ENCODE peak calls at places on chromosomes 16 and 17, in ten cellular contexts. Q is HL-60; P is CD4-positive, alpha-beta T cell; I is AG09309; S is endothelial cell; B is astrocyte of the spinal cord; T is AG10803; O is fibroblast of mammary gland; J is mesothelial cell of epicardium; A is foreskin keratinocyte. F is an unnamed sample.

GRCh38 chr17:72162569-72162968 is 41.7 kb downstream of the SOX9 start:
- DNase-seq in J (no peak), B (no peak), A (no peak), P (no peak), O (no peak), I (no peak), T (no peak), S (no peak), Q (no peak), F (no peak)

GRCh38 chr16:15650019-15650697 is at the start of gene NDE1:
- DNase-seq in J (peak), S (peak), Q (peak), I (peak), T (peak), B (peak), A (peak), O (peak), P (peak), F (peak)

GRCh38 chr17:73813201-73813600 is 169.0 kb upstream of the SDK2 start:
- DNase-seq in A (no peak), Q (no peak), I (no peak), T (no peak), O (no peak), P (no peak), S (no peak), B (no peak), J (no peak), F (no peak)

GRCh38 chr17:21089145-21089544 is 37.6 kb upstream of the DHRS7B start:
- DNase-seq in I (peak), A (peak), S (no peak), Q (no peak), B (no peak), J (no peak), T (peak), P (no peak), O (peak), F (no peak)

GRCh38 chr17:73725794-73726193 is 81.5 kb upstream of the SDK2 start:
- DNase-seq in P (no peak), T (no peak), J (no peak), I (no peak), A (no peak), S (no peak), Q (no peak), O (no peak), B (no peak), F (no peak)

GRCh38 chr17:79947351-79948031 is 88.2 kb downstream of the TBC1D16 start:
- DNase-seq in J (peak), P (no peak), A (peak), Q (no peak), T (no peak), O (peak), I (no peak), B (peak), S (no peak), F (peak)

GRCh38 chr16:67284699-67285646 is 5.6 kb downstream of the PLEKHG4 start:
- DNase-seq in P (no peak), B (peak), A (no peak), T (no peak), Q (no peak), J (no peak), O (peak), I (no peak), S (peak), F (no peak)

GRCh38 chr17:66951605-66951953 is 12.9 kb upstream of the CACNG4 start:
- DNase-seq in T (no peak), O (no peak), J (no peak), I (no peak), S (no peak), P (no peak), Q (no peak), A (no peak), B (no peak), F (no peak)

GRCh38 chr17:13995856-13996635 is 73.3 kb upstream of the COX10 start:
- DNase-seq in J (no peak), P (no peak), O (no peak), B (no peak), A (no peak), S (no peak), I (no peak), T (peak), Q (no peak), F (no peak)

GRCh38 chr17:71522383-71522782 is 598.4 kb upstream of the SOX9 start:
- DNase-seq in B (peak), O (no peak), Q (no peak), A (no peak), P (no peak), S (no peak), T (peak), I (no peak), J (no peak), F (no peak)

GRCh38 chr16:5046914-5047313 is 13.2 kb upstream of the NAGPA start:
- DNase-seq in T (no peak), Q (no peak), B (no peak), J (no peak), S (no peak), O (no peak), A (no peak), P (no peak), I (no peak), F (peak)

GRCh38 chr16:69133555-69133954 is 1.1 kb downstream of the UTP4 start:
- DNase-seq in O (no peak), I (no peak), A (no peak), T (no peak), P (no peak), Q (no peak), J (no peak), B (no peak), S (no peak), F (no peak)

GRCh38 chr16:14004031-14004718 is 66.9 kb upstream of the MRTFB start:
- DNase-seq in I (no peak), Q (no peak), A (no peak), O (peak), P (no peak), J (no peak), B (no peak), S (no peak), T (no peak), F (no peak)

GRCh38 chr17:39676198-39676819 is 8.1 kb downstream of the PNMT start:
- DNase-seq in O (no peak), S (no peak), A (no peak), B (no peak), I (no peak), Q (peak), T (no peak), P (no peak), J (no peak), F (no peak)

GRCh38 chr17:76544123-76544915 is 4.5 kb downstream of the PRCD start:
- DNase-seq in O (no peak), P (no peak), A (no peak), S (no peak), J (no peak), B (no peak), T (no peak), I (no peak), Q (no peak), F (no peak)

GRCh38 chr16:11627292-11627663 is 40.6 kb upstream of the LITAF start:
- DNase-seq in T (no peak), J (no peak), I (no peak), Q (no peak), B (no peak), P (no peak), S (no peak), A (no peak), O (no peak), F (no peak)

GRCh38 chr17:39641119-39641496 is 4.2 kb downstream of the STARD3 start:
- DNase-seq in B (no peak), I (no peak), T (no peak), S (no peak), Q (no peak), O (no peak), J (no peak), A (no peak), P (no peak), F (no peak)

GRCh38 chr16:77317059-77317458 is 117.8 kb downstream of the ADAMTS18 start:
- DNase-seq in T (no peak), P (no peak), O (no peak), A (no peak), Q (no peak), B (no peak), I (no peak), S (no peak), J (no peak), F (no peak)

GRCh38 chr16:66342294-66342900 is 24.1 kb upstream of the CDH5 start:
- DNase-seq in I (no peak), S (peak), O (peak), T (no peak), Q (no peak), P (no peak), A (no peak), J (no peak), B (no peak), F (no peak)

GRCh38 chr17:47901423-47901822 is 5.4 kb downstream of the SP2 start:
- DNase-seq in P (no peak), Q (no peak), T (no peak), S (no peak), J (no peak), O (no peak), B (no peak), A (no peak), I (no peak), F (no peak)

GRCh38 chr17:16935241-16935663 is 36.7 kb downstream of the TNFRSF13B start:
- DNase-seq in S (no peak), A (no peak), I (no peak), Q (no peak), J (no peak), T (no peak), O (no peak), P (no peak), B (no peak), F (peak)

GRCh38 chr16:73214825-73215481 is 167.0 kb upstream of the ZFHX3 start:
- DNase-seq in T (peak), I (peak), B (peak), J (no peak), S (no peak), Q (no peak), P (no peak), A (no peak), O (peak), F (no peak)

GRCh38 chr16:87550510-87550961 is 51.8 kb upstream of the JPH3 start:
- DNase-seq in B (no peak), A (no peak), O (no peak), P (peak), Q (no peak), S (peak), J (no peak), I (no peak), T (no peak), F (no peak)

GRCh38 chr17:75834279-75834920 is 9.8 kb downstream of the UNC13D start:
- DNase-seq in I (no peak), B (no peak), T (no peak), A (no peak), Q (no peak), P (no peak), J (no peak), O (no peak), S (no peak), F (no peak)

GRCh38 chr17:4696432-4696796 is 7.5 kb downstream of the PELP1 start:
- DNase-seq in Q (no peak), I (no peak), B (no peak), T (no peak), J (no peak), O (no peak), S (no peak), A (no peak), P (no peak), F (no peak)

GRCh38 chr16:23408242-23409201 is 44.5 kb downstream of the COG7 start:
- DNase-seq in J (no peak), I (peak), B (peak), O (peak), Q (no peak), T (peak), A (peak), P (no peak), S (no peak), F (no peak)

GRCh38 chr17:77445030-77445907 is 304.5 kb downstream of the SEC14L1 start:
- DNase-seq in S (no peak), Q (peak), O (peak), P (peak), J (no peak), I (no peak), T (peak), B (no peak), A (no peak), F (peak)

GRCh38 chr16:89410794-89411309 is 79.5 kb downstream of the ANKRD11 start:
- DNase-seq in P (no peak), Q (no peak), O (peak), B (peak), A (no peak), I (peak), J (no peak), T (peak), S (no peak), F (no peak)

GRCh38 chr17:77528516-77529327 is 388.0 kb downstream of the SEC14L1 start:
- DNase-seq in Q (no peak), S (peak), J (peak), I (no peak), T (no peak), O (no peak), B (no peak), A (no peak), P (no peak), F (no peak)

GRCh38 chr16:78285437-78285917 is 186.0 kb downstream of the WWOX start:
- DNase-seq in P (no peak), S (no peak), B (no peak), A (no peak), Q (no peak), O (no peak), T (no peak), J (no peak), I (no peak), F (no peak)

GRCh38 chr16:48330847-48331204 is 54.4 kb downstream of the SIAH1 start:
- DNase-seq in B (no peak), O (no peak), S (no peak), J (no peak), A (no peak), I (no peak), Q (peak), T (peak), P (no peak), F (no peak)

GRCh38 chr17:77645441-77646430 is 312.8 kb upstream of the TNRC6C start:
- DNase-seq in A (no peak), O (no peak), B (no peak), P (peak), T (peak), J (no peak), I (peak), S (peak), Q (no peak), F (no peak)

GRCh38 chr17:42301022-42301421 is 12.7 kb downstream of the STAT5A start:
- DNase-seq in A (no peak), J (no peak), B (no peak), S (no peak), P (no peak), I (no peak), O (no peak), T (no peak), Q (no peak), F (no peak)

GRCh38 chr17:42290577-42290976 is 2.3 kb downstream of the STAT5A start:
- DNase-seq in S (no peak), Q (no peak), J (no peak), P (no peak), B (no peak), O (no peak), I (no peak), T (no peak), A (no peak), F (no peak)

GRCh38 chr17:42291136-42291535 is 2.8 kb downstream of the STAT5A start:
- DNase-seq in B (no peak), S (no peak), O (no peak), I (no peak), A (no peak), Q (no peak), P (no peak), T (no peak), J (no peak), F (no peak)

GRCh38 chr17:42294469-42295398 is 6.4 kb downstream of the STAT5A start:
- DNase-seq in O (no peak), J (no peak), I (no peak), P (no peak), S (no peak), B (no peak), A (no peak), Q (no peak), T (no peak), F (no peak)

DNA sequence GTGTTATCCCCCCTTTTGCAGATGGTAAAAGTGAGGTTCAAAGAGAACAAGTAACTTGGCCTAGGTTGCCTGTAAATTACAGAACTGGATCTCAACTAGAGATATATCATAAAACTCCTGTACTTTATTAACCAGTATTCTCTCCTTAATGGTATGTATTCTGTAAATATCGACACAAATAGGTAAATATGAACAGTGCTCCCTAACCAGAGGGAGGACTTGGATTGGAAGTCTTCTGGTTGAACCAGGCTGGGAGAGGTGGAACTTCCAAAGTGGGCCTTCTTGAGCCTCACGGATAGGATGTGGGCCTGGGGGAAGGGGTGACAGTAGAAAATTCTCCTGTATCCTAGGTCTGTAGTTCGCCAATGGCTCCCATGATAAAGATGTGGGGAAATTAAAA is 7.7 kb downstream of the STAT5A start:
- DNase-seq in O (no peak), P (no peak), A (no peak), J (no peak), S (no peak), I (no peak), T (no peak), B (no peak), Q (no peak), F (no peak)
- TF ChIP-seq CTCF in O (no peak), P (no peak), A (no peak), J (no peak), S (no peak), I (no peak), T (no peak), B (no peak), Q (no peak), F (no peak)

DNA sequence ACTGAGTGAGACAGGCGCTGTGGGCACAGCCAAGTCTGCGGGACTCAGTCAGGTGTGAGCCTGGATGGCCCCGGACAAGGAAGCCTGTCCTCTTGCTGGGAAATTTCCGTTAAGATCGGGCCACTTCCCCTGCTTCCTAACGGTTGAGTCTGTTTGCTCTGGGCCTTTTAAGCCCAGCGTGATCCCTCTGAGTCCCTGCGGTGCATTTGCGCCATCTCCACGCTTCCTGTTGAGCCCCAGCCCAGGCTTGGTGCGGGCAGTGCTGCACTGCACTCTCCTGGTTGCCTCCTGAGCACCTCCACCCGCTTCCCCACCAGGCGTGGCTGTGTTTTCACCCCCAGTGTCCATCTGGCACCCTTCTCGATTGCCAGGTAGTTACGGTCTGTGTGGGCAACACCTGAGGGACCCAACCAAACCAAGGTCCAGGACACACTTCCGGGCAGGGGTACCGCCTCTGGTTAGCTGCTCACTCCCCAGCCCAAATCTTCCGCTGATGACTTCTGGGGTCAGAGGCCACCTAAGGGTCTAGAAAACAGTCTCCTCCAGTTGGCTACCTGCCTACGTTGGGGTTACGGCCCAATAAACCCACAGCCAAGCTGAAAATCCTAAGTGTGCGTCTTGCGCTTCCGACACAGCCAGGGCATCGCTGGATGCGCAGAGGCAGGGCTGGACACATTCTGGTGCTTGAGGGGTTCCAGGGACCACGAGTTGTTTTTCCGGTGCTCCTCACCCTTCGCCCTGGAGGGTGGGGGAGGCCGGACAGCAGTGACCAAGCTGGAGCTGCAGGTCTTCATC is 1.4 kb upstream of the SLC25A10 start:
- DNase-seq in B (no peak), I (no peak), S (no peak), P (no peak), O (peak), J (no peak), A (no peak), Q (peak), T (peak), F (peak)
- TF ChIP-seq CTCF in B (no peak), I (no peak), S (no peak), P (no peak), O (no peak), J (no peak), A (no peak), Q (no peak), T (no peak), F (no peak)

DNA sequence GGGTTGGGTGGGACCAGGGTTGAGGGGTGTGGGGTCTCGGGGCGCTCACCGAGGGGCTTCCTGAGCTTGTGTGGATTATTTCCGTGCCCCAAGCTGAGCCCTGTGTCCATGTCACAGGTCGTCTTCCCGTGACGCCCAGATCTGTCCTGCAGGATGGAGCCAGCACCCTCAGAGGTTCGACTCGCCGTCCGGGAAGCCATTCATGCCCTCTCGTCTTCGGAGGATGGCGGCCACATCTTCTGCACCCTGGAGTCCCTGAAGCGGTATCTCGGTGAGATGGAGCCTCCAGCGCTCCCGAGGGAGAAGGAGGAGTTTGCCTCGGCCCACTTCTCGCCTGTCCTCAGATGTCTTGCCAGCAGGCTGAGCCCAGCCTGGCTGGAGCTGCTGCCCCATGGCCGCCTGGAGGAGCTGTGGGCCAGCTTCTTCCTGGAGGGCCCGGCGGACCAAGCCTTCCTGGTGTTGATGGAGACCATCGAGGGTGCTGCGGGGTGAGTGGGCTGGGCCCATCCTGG is 1.0 kb downstream of the TELO2 start:
- DNase-seq in Q (no peak), T (peak), B (peak), O (peak), I (peak), A (no peak), J (no peak), S (peak), P (no peak), F (no peak)
- TF ChIP-seq CTCF in Q (no peak), T (peak), B (peak), O (peak), I (peak), A (peak), J (peak), S (no peak), P (no peak), F (no peak)

GRCh38 chr17:18038149-18038850 is 668 bp downstream of the ATPAF2 start:
- DNase-seq in Q (no peak), P (no peak), S (no peak), I (no peak), B (peak), A (no peak), O (no peak), T (no peak), J (no peak), F (peak)

GRCh38 chr17:18040287-18040858 is 1.2 kb downstream of the GID4 start:
- DNase-seq in I (no peak), T (no peak), A (no peak), O (no peak), Q (no peak), B (no peak), S (no peak), P (no peak), J (no peak), F (no peak)

GRCh38 chr17:18037482-18037881 is 1.5 kb downstream of the ATPAF2 start:
- DNase-seq in A (no peak), B (no peak), Q (no peak), J (no peak), S (no peak), I (no peak), T (no peak), P (no peak), O (no peak), F (no peak)

GRCh38 chr17:18039535-18040286 is 503 bp downstream of the GID4 start:
- DNase-seq in S (peak), B (no peak), P (no peak), T (no peak), I (no peak), O (no peak), A (no peak), Q (no peak), J (no peak), F (no peak)

DNA sequence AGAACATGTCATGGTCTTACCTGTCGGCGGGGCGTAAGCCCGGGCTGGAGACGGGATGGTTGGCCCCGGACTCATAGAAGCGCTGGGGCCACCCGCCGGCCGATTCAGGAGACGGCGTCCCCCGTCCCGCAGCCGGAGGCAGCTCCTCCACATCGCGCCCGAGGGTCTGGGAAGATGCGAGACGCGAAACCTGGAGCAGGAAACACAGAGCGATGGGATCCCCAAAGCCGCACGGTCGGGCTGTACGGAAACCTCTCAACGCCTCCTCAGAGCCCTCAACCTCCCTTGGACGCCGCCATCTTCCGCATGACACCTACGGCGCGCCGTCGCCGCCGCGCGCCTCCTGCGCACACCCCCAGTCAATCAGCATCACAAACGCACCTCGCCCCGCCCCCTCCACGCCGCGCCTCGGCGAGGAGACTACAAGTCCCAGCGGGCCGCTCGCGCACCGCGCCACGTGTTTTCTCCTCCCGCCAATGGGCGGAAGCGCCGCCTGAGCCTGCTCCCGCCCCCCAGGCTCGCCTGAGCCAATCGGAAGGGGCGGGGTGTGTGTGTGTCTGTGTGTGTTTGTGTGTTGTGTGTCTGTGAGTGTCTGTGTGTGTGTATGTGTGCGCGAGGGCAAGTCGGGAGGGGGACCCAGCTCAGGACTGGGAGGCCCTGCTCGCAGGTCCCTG is at the start of the genes ATPAF2 and GID4:
- DNase-seq in T (peak), S (peak), P (peak), Q (peak), J (peak), I (peak), A (peak), B (peak), O (peak), F (peak)
- TF ChIP-seq CTCF in T (no peak), S (no peak), P (no peak), Q (no peak), J (no peak), I (no peak), A (peak), B (peak), O (no peak), F (no peak)